ENCODE peak calls at places on chromosomes 6 and 20, in five cellular contexts. C is fibroblast of mammary gland, G is RPMI7951, P is ELR, S is neural progenitor cell. X is an unnamed sample.

GRCh38 chr6:3309391-3310050 is 50.8 kb downstream of the PSMG4 start:
- DNase-seq in C (no peak), P (no peak), G (no peak), S (no peak), X (no peak)

GRCh38 chr6:151313060-151313459 is 73.3 kb downstream of the AKAP12 start:
- DNase-seq in P (no peak), G (no peak), C (no peak), S (no peak), X (no peak)

GRCh38 chr6:160043784-160044183 is 74.9 kb downstream of the IGF2R start:
- DNase-seq in G (no peak), P (no peak), S (no peak), C (no peak), X (no peak)

GRCh38 chr6:37971711-37972410 is 152.3 kb downstream of the ZFAND3 start:
- DNase-seq in P (no peak), C (no peak), S (no peak), G (no peak), X (no peak)

GRCh38 chr6:40419377-40419776 is 167.8 kb downstream of the LRFN2 start:
- DNase-seq in C (peak), G (peak), S (no peak), P (peak), X (peak)

GRCh38 chr6:37653933-37654565 is 43.6 kb downstream of the MDGA1 start:
- DNase-seq in C (peak), S (no peak), G (peak), P (peak), X (peak)

GRCh38 chr6:15776458-15776980 is 113.7 kb upstream of the DTNBP1 start:
- DNase-seq in S (no peak), G (no peak), P (no peak), C (no peak), X (no peak)

GRCh38 chr20:51428451-51429143 is 113.9 kb downstream of the NFATC2 start:
- DNase-seq in P (no peak), G (peak), S (peak), C (peak), X (peak)

GRCh38 chr6:113181164-113181563 is 676.0 kb upstream of the MARCKS start:
- DNase-seq in G (peak), C (no peak), S (no peak), P (no peak), X (no peak)

GRCh38 chr6:92777146-92777740 is 642.1 kb downstream of the EPHA7 start:
- DNase-seq in P (no peak), C (peak), S (peak), G (no peak), X (peak)

GRCh38 chr6:113908801-113909200 is 51.7 kb downstream of the MARCKS start:
- DNase-seq in C (no peak), P (no peak), S (no peak), G (no peak), X (peak)

GRCh38 chr6:106056060-106056737 is 29.9 kb upstream of the PRDM1 start:
- DNase-seq in P (no peak), G (no peak), S (peak), C (no peak), X (no peak)

GRCh38 chr6:133447924-133448323 is 206.8 kb downstream of the EYA4 start:
- DNase-seq in S (no peak), C (peak), G (no peak), P (no peak), X (peak)

GRCh38 chr6:1039746-1040145 is 272.2 kb upstream of the FOXQ1 start:
- DNase-seq in S (no peak), C (no peak), P (no peak), G (no peak), X (no peak)

GRCh38 chr6:36389353-36389752 is 1.9 kb upstream of the ETV7 start:
- DNase-seq in P (no peak), S (no peak), C (no peak), G (no peak), X (no peak)

GRCh38 chr6:39209360-39209811 is 19.9 kb downstream of the KCNK5 start:
- DNase-seq in G (no peak), C (no peak), S (no peak), P (no peak), X (no peak)

GRCh38 chr6:20534906-20535305 is 649 bp downstream of the CDKAL1 start:
- DNase-seq in G (no peak), S (no peak), C (peak), P (peak), X (peak)

GRCh38 chr6:45115696-45116095 is 212.4 kb upstream of the RUNX2 start:
- DNase-seq in S (no peak), G (peak), C (peak), P (peak), X (peak)

GRCh38 chr6:148221580-148221979 is 121.1 kb upstream of the SASH1 start:
- DNase-seq in C (no peak), P (peak), G (no peak), S (no peak), X (peak)

GRCh38 chr6:7974932-7975763 is 64.6 kb upstream of the TXNDC5 start:
- DNase-seq in P (peak), C (peak), S (no peak), G (peak), X (peak)

GRCh38 chr6:13500264-13500663 is 12.9 kb upstream of the GFOD1 start:
- DNase-seq in G (peak), P (peak), S (no peak), C (no peak), X (peak)

GRCh38 chr6:161482517-161482903 is 208.6 kb upstream of the AGPAT4 start:
- DNase-seq in S (peak), P (no peak), C (peak), G (no peak), X (no peak)

GRCh38 chr20:4973330-4974097 is 27.8 kb downstream of the SLC23A2 start:
- DNase-seq in S (no peak), C (peak), P (peak), G (peak), X (peak)

X was measured in GM23248.